ENCODE peak calls at places on chromosomes 7 and 10, in nine cellular contexts. M, F, Q, K, H, G, E, B and D are unnamed samples.

GRCh38 chr10:97538401-97538800 is 34.2 kb upstream of the ANKRD2 start:
- DNase-seq in M (no peak), F (no peak), Q (peak), K (peak), H (no peak), G (no peak), E (no peak), B (no peak), D (no peak)

GRCh38 chr7:106369349-106369748 is 84.6 kb upstream of the NAMPT start:
- DNase-seq in M (no peak), F (no peak), Q (peak), K (peak), H (no peak), G (no peak), E (no peak), B (no peak), D (no peak)

GRCh38 chr7:96558530-96558929 is 151.1 kb downstream of the SEM1 start:
- DNase-seq in M (no peak), F (no peak), Q (peak), K (no peak), H (no peak), G (no peak), E (no peak), B (no peak), D (no peak)

GRCh38 chr10:70480254-70480861 is 1.8 kb downstream of the PALD1 start:
- DNase-seq in M (no peak), F (peak), Q (no peak), K (no peak), H (no peak), G (no peak), E (no peak), B (peak), D (no peak)

GRCh38 chr7:1234049-1234691 is 1.5 kb downstream of the UNCX start:
- DNase-seq in M (peak), F (no peak), Q (no peak), K (no peak), H (peak), G (no peak), E (no peak), B (no peak), D (no peak)

GRCh38 chr7:150341263-150342118 is at the start of gene RARRES2:
- DNase-seq in M (no peak), F (no peak), Q (no peak), K (peak), H (peak), G (no peak), E (no peak), B (no peak), D (peak)

GRCh38 chr7:51459809-51460208 is 143.2 kb upstream of the COBL start:
- DNase-seq in M (no peak), F (no peak), Q (no peak), K (no peak), H (no peak), G (no peak), E (no peak), B (no peak), D (no peak)

GRCh38 chr10:3470191-3470590 is 297.6 kb upstream of the PITRM1 start:
- DNase-seq in M (no peak), F (no peak), Q (no peak), K (no peak), H (no peak), G (no peak), E (no peak), B (no peak), D (no peak)

GRCh38 chr7:1125603-1125969 is 34.4 kb downstream of the ZFAND2A start:
- DNase-seq in M (no peak), F (no peak), Q (no peak), K (no peak), H (peak), G (no peak), E (no peak), B (no peak), D (no peak)

GRCh38 chr10:23525406-23525805 is 86.5 kb downstream of the OTUD1 start:
- DNase-seq in M (peak), F (peak), Q (peak), K (peak), H (no peak), G (peak), E (peak), B (no peak), D (peak)